ENCODE peak calls at places on chromosome 1, in five cellular contexts. One of them, this sample, is unnamed. For H3K4me1, the result is how much of the 10 kb centered on the place peaks cover.

GRCh38 chr1:117001254-117001927 is at the start of gene CD101:
- DNase-seq in DND-41: no peak
- DNase-seq in adipocyte: no peak
- DNase-seq in aorta: no peak
- DNase-seq in endothelial cell of umbilical vein: no peak
- DNase-seq in this sample: no peak

GRCh38 chr1:26225033-26225831 is 8.8 kb upstream of the CEP85 start:
- DNase-seq in DND-41: no peak
- DNase-seq in adipocyte: peak
- DNase-seq in aorta: peak
- DNase-seq in endothelial cell of umbilical vein: peak
- DNase-seq in this sample: peak

GRCh38 chr1:81689531-81689941 is 111.2 kb upstream of the ADGRL2 start:
- DNase-seq in DND-41: no peak
- DNase-seq in adipocyte: peak
- DNase-seq in aorta: no peak
- DNase-seq in endothelial cell of umbilical vein: no peak
- DNase-seq in this sample: no peak

GRCh38 chr1:207826557-207827487 is 75.0 kb downstream of the CD46 start:
- DNase-seq in DND-41: no peak
- DNase-seq in adipocyte: no peak
- DNase-seq in aorta: no peak
- DNase-seq in endothelial cell of umbilical vein: peak
- DNase-seq in this sample: no peak

GRCh38 chr1:20165522-20165951 is 20.4 kb upstream of the UBXN10 start:
- DNase-seq in DND-41: peak
- DNase-seq in adipocyte: peak
- DNase-seq in aorta: no peak
- DNase-seq in endothelial cell of umbilical vein: no peak
- DNase-seq in this sample: no peak

GRCh38 chr1:44801491-44802305 is 1.5 kb downstream of the PLK3 start:
- DNase-seq in DND-41: no peak
- DNase-seq in adipocyte: peak
- DNase-seq in aorta: peak
- DNase-seq in endothelial cell of umbilical vein: peak
- DNase-seq in this sample: peak

GRCh38 chr1:219062161-219062560 is 111.5 kb upstream of the LYPLAL1 start:
- DNase-seq in DND-41: no peak
- DNase-seq in adipocyte: no peak
- DNase-seq in aorta: no peak
- DNase-seq in endothelial cell of umbilical vein: no peak
- DNase-seq in this sample: no peak

GRCh38 chr1:109864960-109865611 is 45.6 kb upstream of the CSF1 start:
- DNase-seq in DND-41: no peak
- DNase-seq in adipocyte: no peak
- DNase-seq in aorta: no peak
- DNase-seq in endothelial cell of umbilical vein: no peak
- DNase-seq in this sample: no peak

GRCh38 chr1:153610334-153611023 is 2.5 kb downstream of the S100A16 start:
- DNase-seq in DND-41: no peak
- DNase-seq in adipocyte: peak
- DNase-seq in aorta: peak
- DNase-seq in endothelial cell of umbilical vein: peak
- DNase-seq in this sample: no peak

GRCh38 chr1:230157409-230158390 is 90.7 kb downstream of the GALNT2 start:
- DNase-seq in DND-41: no peak
- DNase-seq in adipocyte: peak
- DNase-seq in aorta: no peak
- DNase-seq in endothelial cell of umbilical vein: no peak
- DNase-seq in this sample: no peak

GRCh38 chr1:209455133-209455532 is 128.4 kb upstream of the CAMK1G start:
- DNase-seq in DND-41: no peak
- DNase-seq in adipocyte: no peak
- DNase-seq in aorta: no peak
- DNase-seq in endothelial cell of umbilical vein: no peak
- DNase-seq in this sample: no peak

GRCh38 chr1:48043524-48043923 is 46.3 kb upstream of the TRABD2B start:
- DNase-seq in DND-41: no peak
- DNase-seq in adipocyte: no peak
- DNase-seq in aorta: no peak
- DNase-seq in endothelial cell of umbilical vein: no peak
- DNase-seq in this sample: no peak

GRCh38 chr1:194268839-194269238 is 1082.4 kb upstream of the B3GALT2 start:
- DNase-seq in DND-41: no peak
- DNase-seq in adipocyte: peak
- DNase-seq in aorta: no peak
- DNase-seq in endothelial cell of umbilical vein: no peak
- DNase-seq in this sample: no peak

GRCh38 chr1:27042670-27043069 is 30.0 kb upstream of the TENT5B start:
- DNase-seq in DND-41: no peak
- DNase-seq in adipocyte: no peak
- DNase-seq in aorta: no peak
- DNase-seq in endothelial cell of umbilical vein: no peak
- DNase-seq in this sample: no peak

GRCh38 chr1:119419109-119419508 is 4.2 kb downstream of the HSD3B2 start:
- DNase-seq in DND-41: no peak
- DNase-seq in adipocyte: no peak
- DNase-seq in aorta: no peak
- DNase-seq in endothelial cell of umbilical vein: no peak
- DNase-seq in this sample: no peak

GRCh38 chr1:117620440-117620839 is 14.6 kb downstream of the TENT5C start:
- DNase-seq in DND-41: no peak
- DNase-seq in adipocyte: no peak
- DNase-seq in aorta: no peak
- DNase-seq in endothelial cell of umbilical vein: no peak
- DNase-seq in this sample: no peak

GRCh38 chr1:180521474-180522203 is 19.3 kb upstream of the ACBD6 start:
- DNase-seq in DND-41: no peak
- DNase-seq in adipocyte: peak
- DNase-seq in aorta: no peak
- DNase-seq in endothelial cell of umbilical vein: no peak
- DNase-seq in this sample: no peak

GRCh38 chr1:209720326-209720725 is 15.7 kb downstream of the HSD11B1 start:
- DNase-seq in DND-41: no peak
- DNase-seq in adipocyte: peak
- DNase-seq in aorta: no peak
- DNase-seq in endothelial cell of umbilical vein: no peak
- DNase-seq in this sample: no peak

GRCh38 chr1:35460796-35461195 is 96.4 kb downstream of the KIAA0319L start:
- DNase-seq in DND-41: no peak
- DNase-seq in adipocyte: no peak
- DNase-seq in aorta: no peak
- DNase-seq in endothelial cell of umbilical vein: no peak
- DNase-seq in this sample: no peak

GRCh38 chr1:53604291-53604919 is 134.6 kb downstream of the GLIS1 start:
- DNase-seq in DND-41: no peak
- DNase-seq in adipocyte: no peak
- DNase-seq in aorta: peak
- DNase-seq in endothelial cell of umbilical vein: no peak
- DNase-seq in this sample: peak

DNA sequence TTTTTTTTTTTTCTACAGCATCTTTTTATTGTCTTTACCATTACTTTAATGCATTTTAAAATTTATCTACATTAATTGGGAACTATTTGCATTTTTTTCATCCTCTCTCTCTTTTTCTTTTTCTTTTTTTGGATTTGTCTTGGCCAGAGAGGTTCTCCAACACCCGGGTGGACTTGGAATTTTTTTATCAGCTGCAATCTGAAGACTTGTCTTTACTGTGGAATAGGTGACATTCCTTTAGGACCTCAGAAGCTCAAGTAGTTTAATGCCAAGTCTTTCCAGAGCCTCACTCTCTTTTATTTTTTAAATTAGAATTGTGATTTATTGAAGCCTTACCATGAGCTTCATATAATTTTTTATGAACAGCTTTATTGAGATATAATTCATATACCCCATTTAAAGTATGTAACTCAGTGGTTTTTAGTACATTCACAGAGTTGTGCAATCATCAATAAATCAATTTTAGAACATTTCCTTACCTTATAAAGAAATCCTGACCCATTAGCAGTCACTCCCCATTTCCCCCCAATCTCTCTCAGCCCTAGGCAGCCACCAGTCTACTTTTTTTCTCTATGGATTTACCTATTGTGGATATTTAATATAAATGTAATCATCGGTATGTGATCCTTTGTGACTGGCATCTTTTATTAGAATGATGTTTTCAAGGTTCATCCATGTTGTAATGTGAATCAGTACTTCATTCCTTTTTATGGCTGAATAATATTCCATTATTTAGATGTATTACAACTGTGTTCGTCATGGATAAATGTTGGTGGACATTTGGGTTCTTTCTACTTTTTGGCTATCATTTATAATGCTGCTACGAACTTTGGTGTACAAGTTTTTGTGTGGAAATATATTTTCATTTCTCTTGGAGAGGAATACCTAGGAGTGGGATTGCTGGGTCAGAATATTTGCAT is 6.2 kb downstream of the TUFT1 start:
- DNase-seq in DND-41: no peak
- DNase-seq in adipocyte: no peak
- DNase-seq in aorta: no peak
- DNase-seq in endothelial cell of umbilical vein: no peak
- DNase-seq in this sample: no peak
- H3K4me1 ChIP-seq in DND-41: under half
- H3K4me1 ChIP-seq in adipocyte: half or more
- H3K4me1 ChIP-seq in aorta: under half
- H3K4me1 ChIP-seq in endothelial cell of umbilical vein: under half
- H3K4me1 ChIP-seq in this sample: under half

DNA sequence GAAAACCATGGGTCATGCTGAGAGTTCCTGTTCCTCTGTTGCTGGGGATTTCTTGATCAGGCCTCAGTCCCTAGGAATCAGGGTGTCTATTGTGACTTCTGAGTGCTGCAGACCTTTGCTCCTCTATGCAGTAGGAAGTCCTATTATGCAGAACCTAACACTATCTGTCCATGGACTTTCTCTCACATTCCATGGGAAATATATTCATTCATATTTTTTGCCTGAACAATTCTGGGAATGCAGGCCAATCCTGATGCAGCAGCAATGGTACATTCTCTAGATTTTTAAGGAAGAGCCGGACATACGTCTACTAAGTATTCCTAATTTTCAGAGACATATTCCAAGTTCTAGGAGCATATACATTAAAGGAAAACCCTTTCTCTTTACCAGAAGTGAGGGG is 61.1 kb upstream of the C1orf87 start:
- DNase-seq in DND-41: no peak
- DNase-seq in adipocyte: no peak
- DNase-seq in aorta: no peak
- DNase-seq in endothelial cell of umbilical vein: no peak
- DNase-seq in this sample: no peak
- H3K4me1 ChIP-seq in DND-41: under half
- H3K4me1 ChIP-seq in adipocyte: under half
- H3K4me1 ChIP-seq in aorta: under half
- H3K4me1 ChIP-seq in endothelial cell of umbilical vein: under half
- H3K4me1 ChIP-seq in this sample: under half

DNA sequence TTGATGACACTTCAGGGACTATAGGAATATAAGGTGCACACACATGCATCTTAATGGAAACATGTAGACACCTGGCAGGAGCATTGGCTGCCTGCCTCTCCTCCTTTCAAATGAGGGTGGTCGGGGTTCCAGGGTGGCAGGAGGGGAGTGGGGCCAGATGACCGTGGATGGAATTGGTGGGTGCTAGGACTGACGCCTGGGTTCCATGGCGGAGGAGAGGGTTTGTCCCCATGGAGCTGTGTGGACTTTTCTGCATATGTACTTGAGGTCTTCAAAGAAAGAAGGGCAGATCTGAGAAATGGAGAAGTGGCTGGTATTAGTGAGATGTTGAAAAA is 7.7 kb downstream of the PRRX1 start:
- DNase-seq in DND-41: no peak
- DNase-seq in adipocyte: no peak
- DNase-seq in aorta: no peak
- DNase-seq in endothelial cell of umbilical vein: no peak
- DNase-seq in this sample: no peak
- H3K4me1 ChIP-seq in DND-41: under half
- H3K4me1 ChIP-seq in adipocyte: half or more
- H3K4me1 ChIP-seq in aorta: under half
- H3K4me1 ChIP-seq in endothelial cell of umbilical vein: under half
- H3K4me1 ChIP-seq in this sample: under half

GRCh38 chr1:38788285-38788684 is 71.3 kb downstream of the RRAGC start:
- DNase-seq in DND-41: no peak
- DNase-seq in adipocyte: no peak
- DNase-seq in aorta: no peak
- DNase-seq in endothelial cell of umbilical vein: no peak
- DNase-seq in this sample: no peak

GRCh38 chr1:38788937-38789336 is 70.6 kb downstream of the RRAGC start:
- DNase-seq in DND-41: no peak
- DNase-seq in adipocyte: no peak
- DNase-seq in aorta: no peak
- DNase-seq in endothelial cell of umbilical vein: no peak
- DNase-seq in this sample: no peak

GRCh38 chr1:38789498-38790169 is 69.9 kb downstream of the RRAGC start:
- DNase-seq in DND-41: no peak
- DNase-seq in adipocyte: no peak
- DNase-seq in aorta: no peak
- DNase-seq in endothelial cell of umbilical vein: no peak
- DNase-seq in this sample: no peak

GRCh38 chr1:38791892-38792291 is 67.7 kb downstream of the RRAGC start:
- DNase-seq in DND-41: no peak
- DNase-seq in adipocyte: no peak
- DNase-seq in aorta: no peak
- DNase-seq in endothelial cell of umbilical vein: no peak
- DNase-seq in this sample: no peak

DNA sequence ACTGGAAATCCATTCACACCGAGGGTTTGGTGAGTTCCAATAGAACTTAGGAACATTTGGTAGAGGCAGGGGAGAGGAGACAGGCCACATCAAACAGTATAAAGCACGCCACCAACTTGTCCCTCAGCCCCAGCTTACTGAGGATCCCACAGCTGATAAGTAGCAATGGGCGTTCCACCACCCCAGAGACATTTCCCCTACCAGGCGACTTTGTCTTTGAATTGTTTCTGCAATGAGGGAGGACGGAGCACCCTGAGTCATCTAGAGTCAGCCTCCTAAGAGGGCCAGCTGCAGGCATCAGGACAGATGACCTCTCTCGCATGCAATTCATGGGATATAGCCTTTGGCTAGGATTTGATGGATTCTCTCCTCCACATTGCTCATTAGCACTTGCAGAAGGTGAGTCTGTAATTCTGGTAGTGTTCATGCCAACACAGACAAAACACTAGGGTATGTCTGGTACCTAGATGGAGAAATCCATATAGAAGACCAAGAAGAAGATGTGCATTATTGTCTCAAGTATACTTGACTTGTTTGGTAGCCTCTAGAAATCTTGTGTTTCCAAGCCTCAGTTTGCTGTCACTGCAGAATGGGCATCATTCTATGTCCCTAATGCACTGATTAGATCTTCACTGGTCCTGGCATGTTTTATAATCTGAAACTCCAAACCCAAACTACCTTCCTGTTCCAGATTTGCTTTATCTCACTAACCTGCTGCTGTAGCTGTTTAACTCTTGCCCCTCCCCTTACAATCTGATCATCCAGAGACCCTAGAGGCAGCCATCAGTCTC is 69.0 kb downstream of the RRAGC start:
- DNase-seq in DND-41: no peak
- DNase-seq in adipocyte: no peak
- DNase-seq in aorta: no peak
- DNase-seq in endothelial cell of umbilical vein: no peak
- DNase-seq in this sample: no peak
- H3K4me1 ChIP-seq in DND-41: under half
- H3K4me1 ChIP-seq in adipocyte: under half
- H3K4me1 ChIP-seq in aorta: under half
- H3K4me1 ChIP-seq in endothelial cell of umbilical vein: under half
- H3K4me1 ChIP-seq in this sample: under half

This sample was measured in right cardiac atrium.